ENCODE peak calls at places on chromosomes 4 and X, in eight cellular contexts. One of them, this sample, is unnamed.

GRCh38 chr4:66252291-66252690 is 582.0 kb upstream of the EPHA5 start:
- DNase-seq in GM23338: no peak
- DNase-seq in suprapubic skin: no peak
- DNase-seq in breast epithelium: no peak
- DNase-seq in K562: no peak
- DNase-seq in HCT116: no peak
- DNase-seq in spleen: no peak
- DNase-seq in endothelial cell of umbilical vein: no peak
- DNase-seq in this sample: no peak

GRCh38 chrX:55004231-55004630 is 4.1 kb downstream of the APEX2 start:
- DNase-seq in spleen: no peak
- DNase-seq in breast epithelium: no peak
- DNase-seq in GM23338: no peak
- DNase-seq in K562: no peak
- DNase-seq in endothelial cell of umbilical vein: no peak
- DNase-seq in suprapubic skin: no peak
- DNase-seq in HCT116: no peak
- DNase-seq in this sample: no peak

GRCh38 chr4:72538006-72538405 is 31.0 kb downstream of the ADAMTS3 start:
- DNase-seq in GM23338: no peak
- DNase-seq in endothelial cell of umbilical vein: no peak
- DNase-seq in HCT116: no peak
- DNase-seq in K562: no peak
- DNase-seq in spleen: no peak
- DNase-seq in suprapubic skin: no peak
- DNase-seq in breast epithelium: no peak
- DNase-seq in this sample: no peak

GRCh38 chr4:101008503-101008902 is 338.8 kb downstream of the PPP3CA start:
- DNase-seq in spleen: no peak
- DNase-seq in K562: no peak
- DNase-seq in breast epithelium: no peak
- DNase-seq in GM23338: no peak
- DNase-seq in HCT116: peak; percentile 47
- DNase-seq in endothelial cell of umbilical vein: no peak
- DNase-seq in suprapubic skin: no peak
- DNase-seq in this sample: no peak

GRCh38 chrX:70190225-70190624 is 12.9 kb downstream of the DGAT2L6 start:
- DNase-seq in K562: no peak
- DNase-seq in spleen: no peak
- DNase-seq in suprapubic skin: no peak
- DNase-seq in HCT116: no peak
- DNase-seq in GM23338: no peak
- DNase-seq in breast epithelium: no peak
- DNase-seq in endothelial cell of umbilical vein: no peak
- DNase-seq in this sample: no peak

GRCh38 chr4:139028191-139028661 is 12.6 kb downstream of the NOCT start:
- DNase-seq in suprapubic skin: no peak
- DNase-seq in spleen: no peak
- DNase-seq in endothelial cell of umbilical vein: no peak
- DNase-seq in breast epithelium: no peak
- DNase-seq in K562: no peak
- DNase-seq in GM23338: peak; percentile 40
- DNase-seq in HCT116: no peak
- DNase-seq in this sample: no peak

GRCh38 chr4:6372649-6373525 is 99.5 kb downstream of the PPP2R2C start:
- DNase-seq in breast epithelium: no peak
- DNase-seq in endothelial cell of umbilical vein: peak; percentile 21
- DNase-seq in HCT116: peak; percentile 54
- DNase-seq in GM23338: peak; percentile 81
- DNase-seq in suprapubic skin: no peak
- DNase-seq in spleen: no peak
- DNase-seq in K562: peak; percentile 88
- DNase-seq in this sample: no peak

GRCh38 chr4:88573286-88573994 is 18.8 kb upstream of the HERC3 start:
- DNase-seq in K562: no peak
- DNase-seq in GM23338: no peak
- DNase-seq in endothelial cell of umbilical vein: no peak
- DNase-seq in spleen: no peak
- DNase-seq in HCT116: no peak
- DNase-seq in breast epithelium: no peak
- DNase-seq in suprapubic skin: no peak
- DNase-seq in this sample: no peak

GRCh38 chr4:47490550-47490949 is 5.5 kb downstream of the ATP10D start:
- DNase-seq in HCT116: peak; percentile 36
- DNase-seq in K562: peak; percentile 12
- DNase-seq in endothelial cell of umbilical vein: peak; percentile 80
- DNase-seq in breast epithelium: no peak
- DNase-seq in GM23338: peak; percentile 71
- DNase-seq in suprapubic skin: no peak
- DNase-seq in spleen: no peak
- DNase-seq in this sample: no peak

GRCh38 chr4:110310795-110311194 is 112.4 kb upstream of the ELOVL6 start:
- DNase-seq in breast epithelium: no peak
- DNase-seq in endothelial cell of umbilical vein: no peak
- DNase-seq in GM23338: no peak
- DNase-seq in K562: no peak
- DNase-seq in suprapubic skin: no peak
- DNase-seq in spleen: no peak
- DNase-seq in HCT116: no peak
- DNase-seq in this sample: no peak

GRCh38 chrX:139691493-139691842 is 16.5 kb downstream of the MCF2 start:
- DNase-seq in spleen: peak; percentile 54
- DNase-seq in endothelial cell of umbilical vein: no peak
- DNase-seq in K562: no peak
- DNase-seq in suprapubic skin: no peak
- DNase-seq in breast epithelium: no peak
- DNase-seq in GM23338: peak; percentile 15
- DNase-seq in HCT116: no peak
- DNase-seq in this sample: no peak

GRCh38 chrX:7108995-7109634 is 38.4 kb upstream of the STS start:
- DNase-seq in spleen: no peak
- DNase-seq in endothelial cell of umbilical vein: peak; percentile 84
- DNase-seq in HCT116: no peak
- DNase-seq in breast epithelium: no peak
- DNase-seq in suprapubic skin: no peak
- DNase-seq in K562: no peak
- DNase-seq in GM23338: no peak
- DNase-seq in this sample: no peak

GRCh38 chr4:102454981-102455690 is 46.0 kb upstream of the NFKB1 start:
- DNase-seq in endothelial cell of umbilical vein: no peak
- DNase-seq in suprapubic skin: no peak
- DNase-seq in breast epithelium: no peak
- DNase-seq in GM23338: no peak
- DNase-seq in K562: no peak
- DNase-seq in HCT116: no peak
- DNase-seq in spleen: no peak
- DNase-seq in this sample: no peak

GRCh38 chr4:156971623-156972369 is at the start of gene PDGFC:
- DNase-seq in spleen: peak; percentile 92
- DNase-seq in K562: peak; percentile 8
- DNase-seq in breast epithelium: peak; percentile 69
- DNase-seq in endothelial cell of umbilical vein: peak; percentile 75
- DNase-seq in GM23338: peak; percentile 85
- DNase-seq in suprapubic skin: peak; percentile 87
- DNase-seq in HCT116: no peak
- DNase-seq in this sample: peak; percentile 91

GRCh38 chr4:31160146-31160545 is 440.0 kb downstream of the PCDH7 start:
- DNase-seq in endothelial cell of umbilical vein: no peak
- DNase-seq in spleen: no peak
- DNase-seq in K562: no peak
- DNase-seq in HCT116: no peak
- DNase-seq in GM23338: no peak
- DNase-seq in suprapubic skin: no peak
- DNase-seq in breast epithelium: no peak
- DNase-seq in this sample: no peak

GRCh38 chrX:102712967-102713677 is 874 bp downstream of the GPRASP2 start:
- DNase-seq in endothelial cell of umbilical vein: peak; percentile 58
- DNase-seq in spleen: no peak
- DNase-seq in HCT116: no peak
- DNase-seq in breast epithelium: peak; percentile 53
- DNase-seq in suprapubic skin: no peak
- DNase-seq in K562: peak; percentile 39
- DNase-seq in GM23338: peak; percentile 64
- DNase-seq in this sample: peak; percentile 88

GRCh38 chrX:133287860-133288259 is 69.7 kb upstream of the TFDP3 start:
- DNase-seq in suprapubic skin: no peak
- DNase-seq in spleen: no peak
- DNase-seq in GM23338: no peak
- DNase-seq in K562: no peak
- DNase-seq in endothelial cell of umbilical vein: no peak
- DNase-seq in breast epithelium: no peak
- DNase-seq in HCT116: no peak
- DNase-seq in this sample: no peak

GRCh38 chrX:133294126-133294525 is 76.0 kb upstream of the TFDP3 start:
- DNase-seq in suprapubic skin: no peak
- DNase-seq in breast epithelium: no peak
- DNase-seq in GM23338: no peak
- DNase-seq in endothelial cell of umbilical vein: no peak
- DNase-seq in HCT116: no peak
- DNase-seq in spleen: no peak
- DNase-seq in K562: no peak
- DNase-seq in this sample: no peak

GRCh38 chrX:133290076-133290475 is 71.9 kb upstream of the TFDP3 start:
- DNase-seq in GM23338: no peak
- DNase-seq in breast epithelium: no peak
- DNase-seq in suprapubic skin: no peak
- DNase-seq in spleen: no peak
- DNase-seq in K562: no peak
- DNase-seq in endothelial cell of umbilical vein: no peak
- DNase-seq in HCT116: no peak
- DNase-seq in this sample: no peak
- H3K27me3 ChIP-seq in GM23338: no peaks in the 10 kb centered on the region
- H3K27me3 ChIP-seq in breast epithelium: no peaks in the 10 kb centered on the region
- H3K27me3 ChIP-seq in suprapubic skin: no peaks in the 10 kb centered on the region
- H3K27me3 ChIP-seq in spleen: no peaks in the 10 kb centered on the region
- H3K27me3 ChIP-seq in K562: no peaks in the 10 kb centered on the region
- H3K27me3 ChIP-seq in endothelial cell of umbilical vein: no peaks in the 10 kb centered on the region
- H3K27me3 ChIP-seq in HCT116: no peaks in the 10 kb centered on the region
- H3K27me3 ChIP-seq in this sample: no peaks in the 10 kb centered on the region

DNA sequence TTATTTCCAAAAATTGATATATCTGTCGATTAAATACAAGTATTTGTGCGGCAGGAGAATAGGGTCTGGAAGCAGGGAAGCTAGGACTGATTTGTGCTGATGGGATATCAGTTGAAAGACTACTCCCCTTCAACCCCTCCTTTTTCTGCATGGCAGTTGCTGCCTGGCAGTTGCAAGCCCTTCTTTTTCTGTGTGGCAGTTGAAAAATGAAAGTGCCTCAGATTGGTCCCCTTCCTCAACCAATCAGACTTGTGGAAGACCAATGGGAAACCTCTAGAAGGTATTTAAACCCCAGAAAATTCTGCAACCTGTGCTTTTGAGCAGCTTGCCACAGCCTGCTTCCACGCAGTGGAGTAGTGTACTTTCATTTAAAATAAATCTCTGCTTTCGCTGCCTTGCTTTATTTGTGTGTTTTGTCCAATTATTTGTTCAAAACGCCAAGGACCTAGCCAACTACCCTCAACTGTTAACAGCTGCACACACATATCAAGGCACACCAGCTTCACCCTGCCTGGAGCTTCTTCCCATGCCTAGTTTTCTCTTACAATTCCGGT is 1.5 kb upstream of the TMA16 start:
- DNase-seq in suprapubic skin: no peak
- DNase-seq in endothelial cell of umbilical vein: peak; percentile 9
- DNase-seq in spleen: no peak
- DNase-seq in HCT116: peak; percentile 73
- DNase-seq in GM23338: peak; percentile 19
- DNase-seq in K562: peak; percentile 49
- DNase-seq in breast epithelium: no peak
- DNase-seq in this sample: no peak
- TF ChIP-seq POLR2AphosphoS5 in suprapubic skin: no peak
- TF ChIP-seq POLR2AphosphoS5 in endothelial cell of umbilical vein: no peak
- TF ChIP-seq POLR2AphosphoS5 in spleen: no peak
- TF ChIP-seq POLR2AphosphoS5 in HCT116: peak; percentile 87
- TF ChIP-seq POLR2AphosphoS5 in GM23338: no peak
- TF ChIP-seq POLR2AphosphoS5 in K562: no peak
- TF ChIP-seq POLR2AphosphoS5 in breast epithelium: no peak
- TF ChIP-seq POLR2AphosphoS5 in this sample: no peak

DNA sequence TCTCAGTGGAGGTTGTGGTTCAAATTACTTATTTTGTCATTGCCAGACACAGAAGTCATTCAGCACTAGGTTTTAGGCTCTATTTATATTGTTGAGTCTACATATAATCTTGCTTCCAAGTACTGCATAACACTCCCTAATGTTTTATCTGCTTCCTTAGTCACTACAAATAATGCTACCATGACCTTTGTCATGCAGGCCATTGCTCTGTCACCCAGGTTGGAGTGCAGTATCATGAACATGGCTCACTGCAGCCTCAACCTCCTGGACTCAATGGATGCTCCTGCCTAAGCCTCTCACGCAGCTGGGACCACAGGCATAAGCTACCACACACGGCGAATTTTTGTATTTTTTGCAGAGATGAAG is 23.5 kb upstream of the PDZD4 start:
- DNase-seq in breast epithelium: no peak
- DNase-seq in K562: no peak
- DNase-seq in HCT116: no peak
- DNase-seq in endothelial cell of umbilical vein: no peak
- DNase-seq in suprapubic skin: no peak
- DNase-seq in spleen: peak; percentile 11
- DNase-seq in GM23338: no peak
- DNase-seq in this sample: no peak
- H3K27me3 ChIP-seq in breast epithelium: no peaks in the 10 kb centered on the region
- H3K27me3 ChIP-seq in K562: peaks cover 5% of the 10 kb centered on the region
- H3K27me3 ChIP-seq in HCT116: peaks cover 6% of the 10 kb centered on the region
- H3K27me3 ChIP-seq in endothelial cell of umbilical vein: peaks cover 5% of the 10 kb centered on the region
- H3K27me3 ChIP-seq in suprapubic skin: no peaks in the 10 kb centered on the region
- H3K27me3 ChIP-seq in spleen: no peaks in the 10 kb centered on the region
- H3K27me3 ChIP-seq in GM23338: no peaks in the 10 kb centered on the region
- H3K27me3 ChIP-seq in this sample: no peaks in the 10 kb centered on the region

DNA sequence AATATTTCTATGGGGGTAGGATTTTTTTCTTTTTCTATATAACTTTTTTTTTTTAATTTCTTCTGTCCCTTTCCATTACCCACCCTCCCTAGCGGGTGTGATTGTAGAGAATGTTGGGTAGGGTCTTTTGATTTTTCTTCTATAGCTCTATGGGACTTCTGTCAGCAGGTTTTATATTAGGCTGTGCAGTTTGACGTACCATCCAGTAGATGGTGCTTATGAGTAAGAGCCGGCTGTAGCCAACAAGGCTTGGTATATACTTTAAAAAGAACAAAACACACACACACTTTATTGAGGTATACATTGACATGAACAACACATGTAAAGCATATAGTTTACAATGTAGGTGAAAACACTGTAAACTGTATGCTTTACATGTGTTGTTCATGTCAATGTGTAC is 247.9 kb upstream of the POF1B start:
- DNase-seq in endothelial cell of umbilical vein: no peak
- DNase-seq in K562: peak; percentile 1
- DNase-seq in GM23338: peak; percentile 36
- DNase-seq in suprapubic skin: no peak
- DNase-seq in HCT116: no peak
- DNase-seq in breast epithelium: no peak
- DNase-seq in spleen: no peak
- DNase-seq in this sample: no peak
- TF ChIP-seq POLR2AphosphoS5 in endothelial cell of umbilical vein: no peak
- TF ChIP-seq POLR2AphosphoS5 in K562: no peak
- TF ChIP-seq POLR2AphosphoS5 in GM23338: no peak
- TF ChIP-seq POLR2AphosphoS5 in suprapubic skin: no peak
- TF ChIP-seq POLR2AphosphoS5 in HCT116: no peak
- TF ChIP-seq POLR2AphosphoS5 in breast epithelium: no peak
- TF ChIP-seq POLR2AphosphoS5 in spleen: no peak
- TF ChIP-seq POLR2AphosphoS5 in this sample: no peak

This sample was measured in sigmoid colon.